ENCODE peak calls at places on chromosomes 16 and 17, in six cellular contexts. Q, O, M, B, U and F are unnamed samples.

GRCh38 chr17:81870978-81871386 is at the start of gene ARHGDIA:
- DNase-seq in Q (peak), O (no peak), M (no peak), B (no peak), U (no peak), F (no peak)

GRCh38 chr17:78580277-78580804 is 3.1 kb upstream of the DNAH17 start:
- DNase-seq in Q (no peak), O (no peak), M (no peak), B (no peak), U (no peak), F (no peak)

GRCh38 chr17:43766413-43767052 is 7.9 kb upstream of the SOST start:
- DNase-seq in Q (peak), O (peak), M (peak), B (peak), U (peak), F (peak)

GRCh38 chr16:75087040-75087979 is 29.3 kb downstream of the LDHD start:
- DNase-seq in Q (no peak), O (no peak), M (no peak), B (no peak), U (peak), F (peak)

GRCh38 chr16:67092227-67092626 is 17.5 kb upstream of the PHAF1 start:
- DNase-seq in Q (no peak), O (no peak), M (no peak), B (no peak), U (peak), F (no peak)

GRCh38 chr17:13273744-13274295 is 256.0 kb upstream of the ELAC2 start:
- DNase-seq in Q (no peak), O (no peak), M (peak), B (no peak), U (no peak), F (peak)

GRCh38 chr16:86970726-86971125 is 346.5 kb downstream of the C16orf95 start:
- DNase-seq in Q (no peak), O (no peak), M (no peak), B (no peak), U (no peak), F (no peak)

GRCh38 chr17:28398280-28398981 is 7.6 kb downstream of the SLC46A1 start:
- DNase-seq in Q (no peak), O (no peak), M (no peak), B (no peak), U (no peak), F (peak)

GRCh38 chr16:4314532-4315184 is 1.2 kb upstream of the GLIS2 start:
- DNase-seq in Q (peak), O (peak), M (peak), B (peak), U (peak), F (peak)

GRCh38 chr17:1362065-1362848 is 37.8 kb downstream of the YWHAE start:
- DNase-seq in Q (no peak), O (no peak), M (no peak), B (no peak), U (peak), F (no peak)

GRCh38 chr17:67995568-67996191 is 589 bp downstream of the C17orf58 start:
- DNase-seq in Q (peak), O (no peak), M (peak), B (peak), U (peak), F (peak)

GRCh38 chr16:4004206-4004605 is 112.0 kb downstream of the ADCY9 start:
- DNase-seq in Q (no peak), O (no peak), M (no peak), B (no peak), U (no peak), F (no peak)

GRCh38 chr17:10623786-10624338 is 33.2 kb downstream of the MYH3 start:
- DNase-seq in Q (no peak), O (no peak), M (no peak), B (no peak), U (no peak), F (no peak)

GRCh38 chr17:45319239-45319703 is 2.5 kb upstream of the MAP3K14 start:
- DNase-seq in Q (no peak), O (peak), M (peak), B (no peak), U (peak), F (peak)

GRCh38 chr16:2511128-2511785 is 2.5 kb upstream of the ATP6V0C start:
- DNase-seq in Q (peak), O (no peak), M (no peak), B (no peak), U (peak), F (peak)

GRCh38 chr16:31333686-31334649 is 21.0 kb upstream of the ITGAX start:
- DNase-seq in Q (peak), O (peak), M (peak), B (peak), U (no peak), F (peak)

DNA sequence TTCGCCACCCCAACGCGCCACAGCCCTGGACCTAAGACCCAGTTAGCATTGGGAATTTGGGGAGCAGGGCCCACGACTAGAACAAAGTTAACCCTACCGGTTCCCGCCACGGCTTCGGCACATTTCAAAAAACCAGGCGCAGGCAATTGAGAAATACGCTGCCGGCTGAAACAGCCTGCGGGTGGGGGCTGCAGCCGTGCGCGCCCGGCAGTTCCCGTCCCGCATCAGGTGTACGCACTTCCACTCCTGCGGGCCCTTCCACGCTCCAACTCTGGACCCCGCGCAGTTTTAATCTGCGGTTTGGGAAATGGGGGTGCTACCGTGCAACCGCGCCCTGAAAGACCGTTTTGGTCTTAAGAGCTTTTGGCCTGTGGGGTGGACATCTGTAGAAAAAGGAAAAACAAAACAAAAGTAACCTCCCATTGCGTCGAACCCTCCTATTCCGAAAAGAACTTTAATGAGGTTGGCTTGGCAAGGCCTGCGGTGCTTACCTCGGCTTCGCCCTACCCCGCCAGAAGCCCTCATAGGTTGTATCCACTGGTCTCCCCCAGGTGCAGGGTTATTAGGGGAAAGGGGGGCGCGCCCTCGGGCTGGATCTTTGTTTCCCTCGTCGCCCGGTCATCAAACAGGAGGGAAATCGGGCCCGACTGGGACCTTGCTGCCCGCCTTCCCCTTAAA is 7.1 kb downstream of the IRX5 start:
- DNase-seq in Q (no peak), O (no peak), M (no peak), B (no peak), U (no peak), F (no peak)
- TF ChIP-seq EZH2 in Q (peak), O (no peak), M (no peak), B (no peak), U (no peak), F (peak)

GRCh38 chr16:29876186-29876577 is 13.2 kb upstream of the CDIPT start:
- DNase-seq in Q (peak), O (no peak), M (no peak), B (no peak), U (no peak), F (no peak)
- H3K4me3 ChIP-seq in Q (peak), O (no peak), M (no peak), B (peak), U (peak), F (no peak)

GRCh38 chr17:15332338-15332737 is 9.1 kb downstream of the TEKT3 start:
- DNase-seq in Q (no peak), O (no peak), M (peak), B (no peak), U (no peak), F (no peak)
- TF ChIP-seq EZH2 in Q (no peak), O (no peak), M (no peak), B (no peak), U (no peak), F (no peak)

GRCh38 chr17:64073771-64074703 is 53.6 kb upstream of the ICAM2 start:
- DNase-seq in Q (no peak), O (no peak), M (no peak), B (no peak), U (no peak), F (no peak)

GRCh38 chr17:64077409-64077808 is 52.5 kb downstream of the ERN1 start:
- DNase-seq in Q (no peak), O (no peak), M (peak), B (no peak), U (no peak), F (peak)

GRCh38 chr17:64070213-64070612 is 49.8 kb upstream of the ICAM2 start:
- DNase-seq in Q (no peak), O (no peak), M (no peak), B (no peak), U (no peak), F (no peak)

GRCh38 chr17:64071111-64071510 is 50.7 kb upstream of the ICAM2 start:
- DNase-seq in Q (no peak), O (no peak), M (no peak), B (no peak), U (no peak), F (no peak)

GRCh38 chr17:64074704-64075484 is 54.5 kb upstream of the ICAM2 start:
- DNase-seq in Q (no peak), O (no peak), M (peak), B (no peak), U (peak), F (peak)
- H3K4me3 ChIP-seq in Q (no peak), O (no peak), M (peak), B (no peak), U (no peak), F (no peak)

GRCh38 chr16:1153480-1154160 is 714 bp downstream of the CACNA1H start:
- DNase-seq in Q (peak), O (no peak), M (no peak), B (no peak), U (peak), F (peak)

GRCh38 chr16:1151424-1152122 is 1.3 kb upstream of the CACNA1H start:
- DNase-seq in Q (no peak), O (no peak), M (no peak), B (no peak), U (no peak), F (no peak)

GRCh38 chr16:1152123-1152638 is 725 bp upstream of the CACNA1H start:
- DNase-seq in Q (peak), O (no peak), M (no peak), B (peak), U (no peak), F (peak)

GRCh38 chr16:1154291-1154886 is 1.5 kb downstream of the CACNA1H start:
- DNase-seq in Q (peak), O (no peak), M (no peak), B (no peak), U (peak), F (peak)

DNA sequence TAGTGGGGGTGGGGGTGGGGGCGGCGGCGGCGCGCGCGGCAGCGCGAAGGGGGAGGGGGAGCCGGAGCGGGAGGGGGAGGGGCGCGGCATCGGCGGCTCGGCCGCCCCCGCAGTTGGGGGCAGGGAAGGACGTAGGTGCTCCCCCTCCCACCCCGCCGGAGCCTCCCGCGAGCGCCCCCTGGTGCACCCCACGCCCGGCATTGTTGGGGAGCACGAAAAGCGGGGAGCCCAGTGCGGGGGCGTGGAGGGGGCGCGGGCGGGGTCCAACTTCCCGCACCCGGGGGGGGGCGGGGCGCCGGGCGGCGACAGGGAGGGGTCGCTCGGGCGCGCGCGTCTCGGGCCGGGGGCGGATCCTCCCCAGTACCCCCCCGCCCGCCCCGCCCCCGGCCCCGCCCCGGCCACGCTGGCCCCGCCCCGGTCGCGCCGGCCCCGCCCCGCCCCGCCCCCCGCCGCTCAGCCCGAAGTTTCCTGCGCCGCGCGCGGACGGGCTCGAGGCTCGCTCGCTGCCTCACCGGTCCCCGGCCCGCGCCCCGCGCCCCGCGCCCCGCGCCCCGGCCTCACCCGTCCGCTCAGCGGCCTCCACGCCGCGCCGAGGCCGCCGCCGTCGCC is at the start of gene CACNA1H:
- DNase-seq in Q (peak), O (no peak), M (no peak), B (peak), U (peak), F (peak)
- TF ChIP-seq EZH2 in Q (no peak), O (no peak), M (no peak), B (no peak), U (no peak), F (no peak)

GRCh38 chr17:75105269-75106080 is 4.3 kb upstream of the ARMC7 start:
- DNase-seq in Q (peak), O (no peak), M (peak), B (peak), U (peak), F (peak)
- H3K4me3 ChIP-seq in Q (no peak), O (no peak), M (no peak), B (no peak), U (no peak), F (no peak)

GRCh38 chr17:50201226-50201854 is at the start of gene COL1A1:
- DNase-seq in Q (peak), O (no peak), M (no peak), B (no peak), U (peak), F (peak)
- TF ChIP-seq EZH2 in Q (peak), O (no peak), M (no peak), B (no peak), U (no peak), F (peak)